ENCODE peak calls at places on chromosomes 6 and 20, in six cellular contexts. Y, X, O, D, R and H are unnamed samples.

GRCh38 chr20:3606021-3606420 is 57.2 kb downstream of the GFRA4 start:
- DNase-seq in O (no peak), D (no peak), Y (no peak), X (peak), R (no peak), H (peak)

GRCh38 chr20:19886666-19887288 is 128.7 kb downstream of the RIN2 start:
- DNase-seq in R (no peak), D (peak), Y (no peak), O (no peak), X (peak), H (peak)

GRCh38 chr20:31815408-31816188 is 3.6 kb upstream of the MYLK2 start:
- DNase-seq in O (no peak), X (peak), R (no peak), Y (no peak), D (peak), H (no peak)

GRCh38 chr6:73282876-73283275 is 19.9 kb upstream of the KHDC1 start:
- DNase-seq in R (no peak), X (no peak), O (no peak), Y (no peak), D (no peak), H (no peak)

GRCh38 chr6:75563032-75563431 is 38.6 kb upstream of the SENP6 start:
- DNase-seq in Y (peak), D (peak), O (no peak), X (peak), R (peak), H (peak)

GRCh38 chr6:3318226-3318625 is 59.5 kb downstream of the PSMG4 start:
- DNase-seq in Y (no peak), R (no peak), O (no peak), X (no peak), D (no peak), H (no peak)

GRCh38 chr6:144918073-144918472 is 632.9 kb downstream of the UTRN start:
- DNase-seq in D (no peak), O (no peak), R (no peak), Y (no peak), X (no peak), H (no peak)

GRCh38 chr20:36074983-36075382 is 79.6 kb upstream of the EPB41L1 start:
- DNase-seq in Y (no peak), R (no peak), D (no peak), X (no peak), O (no peak), H (no peak)

GRCh38 chr6:46848684-46849360 is 55.6 kb downstream of the MEP1A start:
- DNase-seq in X (peak), R (peak), D (peak), O (peak), Y (peak), H (peak)

GRCh38 chr6:165895421-165896165 is 232.6 kb upstream of the PDE10A start:
- DNase-seq in X (no peak), R (no peak), Y (no peak), O (no peak), D (peak), H (no peak)

GRCh38 chr20:51437182-51437923 is 105.2 kb downstream of the NFATC2 start:
- DNase-seq in X (peak), D (no peak), Y (no peak), R (no peak), O (no peak), H (no peak)

GRCh38 chr20:57592263-57593092 is 27.7 kb downstream of the ZBP1 start:
- DNase-seq in D (no peak), Y (no peak), R (no peak), O (no peak), X (no peak), H (no peak)

GRCh38 chr6:85135376-85136094 is 314.3 kb upstream of the NT5E start:
- DNase-seq in D (no peak), Y (no peak), R (no peak), O (no peak), X (no peak), H (no peak)

GRCh38 chr20:45059022-45059728 is 41.8 kb downstream of the KCNS1 start:
- DNase-seq in X (peak), R (no peak), Y (no peak), D (no peak), O (no peak), H (peak)

GRCh38 chr6:168264593-168265335 is 54.8 kb downstream of the DACT2 start:
- DNase-seq in R (no peak), O (no peak), Y (no peak), D (peak), X (no peak), H (no peak)

GRCh38 chr20:50403565-50404418 is 106.4 kb upstream of the PTPN1 start:
- DNase-seq in D (no peak), Y (no peak), R (no peak), X (peak), O (no peak), H (no peak)

GRCh38 chr6:42101186-42101657 is 41.2 kb downstream of the C6orf132 start:
- DNase-seq in Y (no peak), X (peak), R (no peak), D (no peak), O (no peak), H (peak)

GRCh38 chr6:26053929-26054658 is 33.1 kb upstream of the HFE start:
- DNase-seq in Y (no peak), O (no peak), D (no peak), R (no peak), X (no peak), H (peak)

GRCh38 chr20:23349338-23350006 is 1.1 kb upstream of the NXT1 start:
- DNase-seq in R (no peak), X (no peak), O (no peak), D (peak), Y (peak), H (no peak)

GRCh38 chr6:37492236-37493046 is 7.3 kb downstream of the CCDC167 start:
- DNase-seq in Y (no peak), X (no peak), D (no peak), O (no peak), R (no peak), H (no peak)

GRCh38 chr20:20603339-20603990 is 109.0 kb downstream of the RALGAPA2 start:
- DNase-seq in D (no peak), Y (no peak), O (no peak), R (no peak), X (no peak), H (no peak)

GRCh38 chr6:73610444-73611275 is 43.1 kb downstream of the SLC17A5 start:
- DNase-seq in O (no peak), D (peak), Y (no peak), R (no peak), X (peak), H (peak)

GRCh38 chr20:43316271-43316670 is 126.6 kb upstream of the PTPRT start:
- DNase-seq in X (no peak), R (no peak), O (no peak), Y (no peak), D (no peak), H (no peak)

GRCh38 chr20:33333616-33334015 is 50.6 kb downstream of the BPIFB1 start:
- DNase-seq in Y (no peak), D (no peak), O (no peak), X (no peak), R (no peak), H (no peak)

GRCh38 chr20:20630551-20630950 is 81.9 kb downstream of the RALGAPA2 start:
- DNase-seq in X (no peak), D (no peak), O (no peak), Y (no peak), R (no peak), H (no peak)

GRCh38 chr20:44070139-44070900 is 116.7 kb downstream of the JPH2 start:
- DNase-seq in Y (no peak), R (peak), D (no peak), O (no peak), X (no peak), H (no peak)

GRCh38 chr6:111564482-111564945 is 41.2 kb downstream of the TRAF3IP2 start:
- DNase-seq in R (no peak), X (peak), O (no peak), D (no peak), Y (no peak), H (peak)

GRCh38 chr6:155853011-155853410 is 397.4 kb upstream of the NOX3 start:
- DNase-seq in R (no peak), O (no peak), D (no peak), Y (no peak), X (no peak), H (no peak)

GRCh38 chr6:149961728-149962425 is 1.9 kb upstream of the ULBP1 start:
- DNase-seq in R (peak), Y (peak), O (no peak), D (peak), X (no peak), H (no peak)

GRCh38 chr6:39530201-39530759 is 194.9 kb downstream of the KIF6 start:
- DNase-seq in D (peak), Y (no peak), O (no peak), R (no peak), X (peak), H (no peak)

GRCh38 chr6:89944826-89945407 is 50.6 kb downstream of the GJA10 start:
- DNase-seq in D (no peak), R (no peak), O (no peak), X (peak), Y (no peak), H (peak)

GRCh38 chr20:17612287-17612974 is 42.6 kb downstream of the DSTN start:
- DNase-seq in Y (peak), O (no peak), X (peak), R (peak), D (no peak), H (peak)

GRCh38 chr20:17612975-17613327 is 43.1 kb downstream of the DSTN start:
- DNase-seq in O (no peak), D (no peak), X (no peak), Y (no peak), R (no peak), H (no peak)

GRCh38 chr20:17610566-17611289 is 40.9 kb downstream of the DSTN start:
- DNase-seq in R (no peak), X (no peak), O (no peak), D (no peak), Y (peak), H (no peak)

GRCh38 chr20:17611290-17611539 is 41.3 kb downstream of the DSTN start:
- DNase-seq in O (no peak), D (peak), Y (no peak), X (peak), R (no peak), H (no peak)

GRCh38 chr20:17611540-17612286 is 41.8 kb downstream of the DSTN start:
- DNase-seq in R (peak), X (no peak), O (no peak), Y (peak), D (no peak), H (no peak)
- H3K18ac ChIP-seq in R (no peak), X (no peak), O (peak), Y (no peak), D (no peak), H (no peak)

GRCh38 chr6:139926711-139927110 is 552.3 kb upstream of the CITED2 start:
- DNase-seq in Y (no peak), X (peak), R (no peak), D (no peak), O (no peak), H (peak)
- H2AK5ac ChIP-seq in Y (no peak), X (no peak), R (no peak), D (no peak), O (no peak), H (peak)

DNA sequence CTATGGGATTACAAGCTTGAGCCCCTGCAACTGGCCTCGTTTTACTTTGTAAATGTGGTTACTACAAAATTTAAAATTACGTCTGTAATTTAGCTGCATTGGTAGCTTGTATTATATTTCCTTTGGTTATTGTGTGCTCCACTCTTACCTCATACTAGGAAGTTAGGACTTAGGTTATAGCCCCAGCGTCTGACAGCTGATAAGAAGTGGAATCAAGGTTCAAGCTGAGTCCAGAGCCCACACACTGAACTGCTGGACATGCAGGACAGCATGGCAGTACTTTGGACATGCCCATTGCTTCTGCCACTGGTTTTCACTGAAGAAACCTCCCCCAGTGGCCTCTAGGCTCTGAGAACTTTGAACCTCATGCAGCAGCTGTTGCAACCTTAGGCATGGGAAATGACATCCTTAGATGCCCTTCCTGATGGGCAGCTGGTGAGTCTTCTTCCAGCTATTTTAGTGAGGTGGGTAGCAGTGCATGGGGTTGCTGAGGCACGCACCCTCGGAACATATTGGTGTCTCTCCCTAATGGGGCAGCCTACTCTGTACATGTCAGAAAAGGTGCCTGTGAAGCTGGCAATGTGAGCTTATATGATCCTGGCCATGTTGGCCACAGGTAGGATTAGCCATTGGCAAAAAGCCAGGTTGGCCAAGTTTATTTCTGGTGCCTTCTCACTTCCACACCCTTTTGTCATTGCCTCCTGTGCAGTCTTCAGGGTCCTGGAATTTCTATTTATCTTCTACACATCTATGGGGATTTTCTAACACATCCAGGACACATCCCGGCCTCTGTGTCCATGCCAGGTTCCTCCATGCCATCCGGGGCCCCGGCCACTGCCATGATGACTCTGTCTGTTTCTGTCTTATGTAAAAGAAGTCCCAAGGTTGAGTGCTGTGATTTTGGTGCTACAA is 85.3 kb downstream of the CDS2 start:
- DNase-seq in Y (no peak), X (no peak), D (no peak), O (no peak), R (no peak), H (no peak)
- H3K9ac ChIP-seq in Y (no peak), X (no peak), D (no peak), O (no peak), R (no peak), H (no peak)

GRCh38 chr6:12008366-12009179 is 3.5 kb upstream of the HIVEP1 start:
- DNase-seq in Y (peak), R (peak), X (peak), O (peak), D (peak), H (peak)
- H3K18ac ChIP-seq in Y (peak), R (peak), X (peak), O (peak), D (peak), H (peak)